ENCODE peak calls at places on chromosomes 6 and 20, in four cellular contexts. R is fibroblast of the aortic adventitia, I is heart left ventricle, U is cardiac fibroblast. P is an unnamed sample.

GRCh38 chr6:13187692-13188091 is 140.6 kb downstream of the TBC1D7 start:
- DNase-seq in R (no peak), I (no peak), U (no peak), P (no peak)

GRCh38 chr6:121885399-121886152 is 450.1 kb downstream of the GJA1 start:
- DNase-seq in I (no peak), R (peak), U (peak), P (peak)

GRCh38 chr6:117264487-117265424 is 602 bp upstream of the VGLL2 start:
- DNase-seq in U (peak), I (no peak), R (peak), P (no peak)

GRCh38 chr6:148451690-148452089 is 109.1 kb downstream of the SASH1 start:
- DNase-seq in R (no peak), U (peak), I (no peak), P (no peak)

GRCh38 chr20:44422083-44422482 is 53.6 kb upstream of the TTPAL start:
- DNase-seq in U (no peak), R (peak), I (no peak), P (no peak)

GRCh38 chr6:169640983-169641382 is 60.8 kb downstream of the WDR27 start:
- DNase-seq in I (no peak), U (no peak), R (no peak), P (no peak)

GRCh38 chr20:4951299-4951698 is 50.0 kb downstream of the SLC23A2 start:
- DNase-seq in R (peak), I (peak), U (peak), P (peak)

GRCh38 chr6:111767752-111768430 is 105.4 kb downstream of the FYN start:
- DNase-seq in I (no peak), U (no peak), R (no peak), P (no peak)

DNA sequence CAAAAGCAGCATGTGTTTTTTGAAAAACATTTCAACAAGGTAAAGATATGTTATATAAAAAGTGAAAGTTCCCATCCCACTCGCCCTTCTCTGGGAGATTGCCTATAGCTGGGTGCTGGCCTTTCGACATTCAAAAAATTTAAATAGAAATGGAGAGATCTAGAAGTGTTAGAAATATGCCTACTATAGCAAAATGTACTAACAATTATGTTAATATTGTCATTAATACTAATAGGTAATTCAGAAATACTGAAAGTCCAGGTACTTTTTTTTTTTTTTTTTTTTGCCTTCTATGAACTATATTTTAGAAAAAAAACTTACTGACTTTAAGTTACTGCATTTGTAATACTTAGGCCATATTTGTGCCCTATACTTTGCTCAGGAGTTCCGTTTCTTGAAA is 87.1 kb downstream of the SESN1 start:
- DNase-seq in U (no peak), R (no peak), I (no peak), P (no peak)
- H3K4me3 ChIP-seq in U (no peak), R (peak), I (peak), P (peak)

GRCh38 chr6:168388641-168389633 is 52.0 kb upstream of the SMOC2 start:
- DNase-seq in R (no peak), I (no peak), U (no peak), P (no peak)
- TF ChIP-seq CTCF in R (no peak), I (no peak), U (no peak), P (no peak)

GRCh38 chr6:36035240-36035639 is 7.6 kb downstream of the MAPK14 start:
- DNase-seq in R (peak), I (no peak), U (peak), P (peak)
- H3K4me3 ChIP-seq in R (no peak), I (no peak), U (no peak), P (no peak)

GRCh38 chr20:1180949-1181348 is 3.8 kb downstream of the TMEM74B start:
- DNase-seq in I (no peak), R (no peak), U (no peak), P (no peak)

GRCh38 chr20:1178103-1178502 is 6.7 kb downstream of the TMEM74B start:
- DNase-seq in I (no peak), U (no peak), R (no peak), P (no peak)

GRCh38 chr20:1174787-1175186 is 10.0 kb downstream of the TMEM74B start:
- DNase-seq in U (no peak), I (no peak), R (no peak), P (no peak)

GRCh38 chr20:1178623-1179022 is 6.2 kb downstream of the TMEM74B start:
- DNase-seq in R (no peak), U (no peak), I (no peak), P (no peak)

GRCh38 chr20:1177680-1178079 is 7.1 kb downstream of the TMEM74B start:
- DNase-seq in U (peak), I (no peak), R (no peak), P (peak)
- TF ChIP-seq CTCF in U (peak), I (no peak), R (no peak), P (peak)

GRCh38 chr6:6812427-6812826 is 223.9 kb downstream of the LY86 start:
- DNase-seq in I (no peak), U (no peak), R (no peak), P (no peak)

GRCh38 chr6:6808915-6809314 is 220.4 kb downstream of the LY86 start:
- DNase-seq in R (no peak), U (no peak), I (no peak), P (no peak)

GRCh38 chr6:6808343-6808742 is 219.8 kb downstream of the LY86 start:
- DNase-seq in U (no peak), I (no peak), R (no peak), P (no peak)

GRCh38 chr6:6810727-6811126 is 222.2 kb downstream of the LY86 start:
- DNase-seq in I (no peak), U (no peak), R (no peak), P (no peak)

DNA sequence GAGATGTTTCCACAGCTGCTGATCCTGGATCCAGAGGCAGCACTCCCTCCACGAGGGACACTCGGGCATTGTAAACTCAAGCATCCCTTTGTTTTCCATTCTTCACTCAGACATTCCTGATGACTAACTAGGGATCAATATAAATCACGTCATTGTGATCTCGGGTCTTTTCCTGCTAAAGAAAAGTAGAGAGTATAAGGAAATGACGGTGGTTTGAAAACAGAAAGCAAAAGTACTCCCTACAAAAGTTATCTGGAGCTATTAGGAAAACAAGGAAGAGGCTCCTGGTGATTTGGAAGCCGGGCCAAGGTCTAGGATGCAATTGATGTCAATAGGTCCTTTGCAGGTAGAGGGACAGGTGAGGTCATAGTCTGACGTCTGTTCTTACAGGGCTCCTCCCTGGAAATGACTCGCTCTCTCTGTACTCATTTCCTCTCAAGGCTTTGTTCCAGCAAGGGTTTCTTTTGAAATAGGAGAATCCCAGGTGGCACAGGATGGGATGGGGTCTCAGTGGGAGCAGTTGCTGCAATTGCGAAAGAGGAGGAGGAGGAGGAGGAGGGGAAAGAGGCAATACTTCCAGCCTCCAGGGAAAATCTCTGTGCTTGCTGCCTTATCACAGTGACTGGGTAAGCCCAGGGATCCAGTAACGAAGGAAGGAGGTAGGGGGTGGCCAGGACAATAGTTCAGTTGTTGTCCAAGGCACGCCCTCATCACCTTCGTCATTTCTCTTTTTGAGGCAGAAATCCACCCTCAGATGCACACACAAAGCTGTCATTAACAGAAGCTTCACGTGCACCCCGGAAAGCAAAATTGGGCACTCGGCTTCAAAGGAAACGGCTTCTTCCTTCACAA is 222.9 kb downstream of the LY86 start:
- DNase-seq in R (peak), I (peak), U (peak), P (peak)
- H3K4me3 ChIP-seq in R (peak), I (peak), U (peak), P (peak)

GRCh38 chr6:35419431-35419830 is 32.7 kb upstream of the FANCE start:
- DNase-seq in I (no peak), R (peak), U (peak), P (peak)
- TF ChIP-seq CTCF in I (no peak), R (peak), U (peak), P (peak)

DNA sequence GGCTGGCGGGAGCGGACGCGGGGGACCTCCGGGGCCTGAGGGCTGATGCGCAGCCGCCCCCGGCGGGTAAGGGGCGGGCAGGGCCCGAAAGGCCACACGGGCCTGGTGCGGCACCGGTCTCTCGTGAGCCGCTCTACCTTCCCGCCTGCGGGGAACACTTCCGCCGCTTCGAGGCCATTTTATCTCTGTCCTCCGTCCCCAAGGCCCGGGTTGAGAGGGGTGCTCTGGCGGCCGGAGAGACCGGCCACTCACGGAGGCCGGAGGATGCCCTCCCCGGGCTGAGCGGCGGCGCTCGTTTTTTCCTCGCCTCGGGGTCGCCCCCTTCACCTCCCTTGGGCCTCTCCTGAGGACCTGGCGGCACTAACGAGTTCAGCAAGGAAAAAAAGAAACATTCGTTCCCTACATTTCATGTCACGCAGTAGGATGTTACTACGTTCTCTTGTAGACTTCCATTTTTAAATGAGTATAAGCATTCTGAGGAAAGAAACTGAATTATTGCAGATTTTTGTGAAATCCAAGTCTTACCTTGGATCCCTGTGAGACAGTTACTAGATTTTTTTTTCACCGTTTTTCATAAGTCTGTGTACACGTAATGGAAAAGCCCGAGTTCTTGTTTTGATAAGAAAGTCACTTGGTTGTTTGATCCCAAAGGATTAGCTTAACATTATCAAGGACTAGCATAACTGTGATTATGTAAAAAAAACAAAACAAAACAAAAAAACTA is 573 bp downstream of the WTAP start:
- DNase-seq in I (no peak), R (peak), U (peak), P (peak)
- H3K4me3 ChIP-seq in I (peak), R (peak), U (peak), P (peak)

DNA sequence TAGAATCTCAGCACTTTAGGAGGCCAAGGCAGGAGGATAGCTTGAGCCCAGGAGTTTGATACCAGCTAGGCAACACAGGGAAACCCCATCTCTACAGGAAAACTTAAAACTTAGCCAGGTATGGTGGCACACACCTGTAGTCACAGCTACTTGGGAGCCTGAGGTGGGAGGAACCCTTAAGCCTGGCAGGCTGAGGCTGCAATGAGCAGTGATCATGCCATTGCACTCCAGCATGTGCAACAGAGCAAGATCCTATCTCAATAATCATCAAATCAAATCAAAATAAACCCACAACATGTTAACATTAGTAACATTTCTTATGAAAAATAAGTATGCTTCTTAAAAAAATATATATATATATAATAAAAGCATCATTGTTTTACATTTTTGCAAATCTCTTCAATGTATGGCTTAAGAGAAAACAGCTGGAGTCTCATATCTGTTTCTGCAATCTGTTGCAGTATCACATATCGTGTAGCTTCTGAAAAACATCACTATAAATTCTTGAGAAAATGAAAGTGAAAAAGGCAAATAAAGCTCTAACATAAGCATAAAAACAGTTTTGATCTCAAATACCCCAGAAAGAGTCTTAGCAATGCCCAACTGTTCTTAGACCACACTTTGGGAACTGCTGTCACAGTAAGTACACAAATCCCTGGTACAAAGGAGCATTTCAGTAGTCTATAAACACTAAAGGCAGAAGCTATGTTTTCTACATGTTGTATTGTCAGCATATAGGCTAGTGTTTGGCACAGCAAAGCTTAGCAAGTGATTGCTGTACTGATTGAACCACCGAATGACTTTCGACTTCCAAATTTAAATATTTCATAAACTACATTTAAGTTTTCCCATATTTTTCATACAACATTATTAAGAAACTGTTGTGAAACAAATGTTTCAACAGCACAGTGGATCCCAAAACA is 8.0 kb downstream of the MMUT start:
- DNase-seq in I (no peak), U (no peak), R (no peak), P (no peak)
- TF ChIP-seq CTCF in I (no peak), U (no peak), R (no peak), P (no peak)